ENCODE peak calls at places on chromosomes 2 and 18, in ten cellular contexts. One of them, this sample, is unnamed.

GRCh38 chr2:19710230-19710629 is 191.6 kb downstream of the TTC32 start:
- DNase-seq in psoas muscle: no peak
- DNase-seq in hepatocyte: peak
- DNase-seq in A549: no peak
- DNase-seq in LoVo: no peak
- DNase-seq in PC-3: no peak
- DNase-seq in T-helper 2 cell: no peak
- DNase-seq in NCI-H2029 treated with DMSO at 0.1 percent for 48 hours: no peak
- DNase-seq in hepatic stellate cell: no peak
- DNase-seq in stimulated activated CD4-positive, alpha-beta T cell treated with anti-CD3 and anti-CD28 coated beads, Interleukin-12 subunit alpha, Interleukin-12 subunit beta, amount 100 ng/mL, for 4 hours: no peak
- DNase-seq in this sample: no peak

GRCh38 chr18:70322928-70323327 is 34.1 kb downstream of the SOCS6 start:
- DNase-seq in LoVo: no peak
- DNase-seq in psoas muscle: no peak
- DNase-seq in hepatocyte: peak
- DNase-seq in A549: peak
- DNase-seq in hepatic stellate cell: no peak
- DNase-seq in T-helper 2 cell: no peak
- DNase-seq in NCI-H2029 treated with DMSO at 0.1 percent for 48 hours: no peak
- DNase-seq in stimulated activated CD4-positive, alpha-beta T cell treated with anti-CD3 and anti-CD28 coated beads, Interleukin-12 subunit alpha, Interleukin-12 subunit beta, amount 100 ng/mL, for 4 hours: no peak
- DNase-seq in PC-3: peak
- DNase-seq in this sample: no peak

GRCh38 chr2:16538691-16539090 is 126.9 kb downstream of the CYRIA start:
- DNase-seq in LoVo: no peak
- DNase-seq in T-helper 2 cell: no peak
- DNase-seq in psoas muscle: no peak
- DNase-seq in A549: no peak
- DNase-seq in stimulated activated CD4-positive, alpha-beta T cell treated with anti-CD3 and anti-CD28 coated beads, Interleukin-12 subunit alpha, Interleukin-12 subunit beta, amount 100 ng/mL, for 4 hours: no peak
- DNase-seq in hepatocyte: no peak
- DNase-seq in NCI-H2029 treated with DMSO at 0.1 percent for 48 hours: no peak
- DNase-seq in PC-3: no peak
- DNase-seq in hepatic stellate cell: no peak
- DNase-seq in this sample: no peak

GRCh38 chr18:61669320-61669719 is 223.5 kb downstream of the RNF152 start:
- DNase-seq in psoas muscle: no peak
- DNase-seq in A549: no peak
- DNase-seq in T-helper 2 cell: no peak
- DNase-seq in stimulated activated CD4-positive, alpha-beta T cell treated with anti-CD3 and anti-CD28 coated beads, Interleukin-12 subunit alpha, Interleukin-12 subunit beta, amount 100 ng/mL, for 4 hours: no peak
- DNase-seq in PC-3: no peak
- DNase-seq in hepatocyte: no peak
- DNase-seq in hepatic stellate cell: peak
- DNase-seq in LoVo: no peak
- DNase-seq in NCI-H2029 treated with DMSO at 0.1 percent for 48 hours: no peak
- DNase-seq in this sample: no peak

GRCh38 chr2:38978504-38978903 is 88.8 kb downstream of the ARHGEF33 start:
- DNase-seq in A549: no peak
- DNase-seq in hepatocyte: no peak
- DNase-seq in hepatic stellate cell: no peak
- DNase-seq in LoVo: no peak
- DNase-seq in T-helper 2 cell: no peak
- DNase-seq in PC-3: no peak
- DNase-seq in NCI-H2029 treated with DMSO at 0.1 percent for 48 hours: no peak
- DNase-seq in stimulated activated CD4-positive, alpha-beta T cell treated with anti-CD3 and anti-CD28 coated beads, Interleukin-12 subunit alpha, Interleukin-12 subunit beta, amount 100 ng/mL, for 4 hours: no peak
- DNase-seq in psoas muscle: no peak
- DNase-seq in this sample: no peak

GRCh38 chr2:238528953-238529781 is 102.4 kb downstream of the ASB1 start:
- DNase-seq in PC-3: peak
- DNase-seq in A549: peak
- DNase-seq in stimulated activated CD4-positive, alpha-beta T cell treated with anti-CD3 and anti-CD28 coated beads, Interleukin-12 subunit alpha, Interleukin-12 subunit beta, amount 100 ng/mL, for 4 hours: no peak
- DNase-seq in psoas muscle: no peak
- DNase-seq in LoVo: no peak
- DNase-seq in hepatic stellate cell: no peak
- DNase-seq in NCI-H2029 treated with DMSO at 0.1 percent for 48 hours: peak
- DNase-seq in hepatocyte: peak
- DNase-seq in T-helper 2 cell: no peak
- DNase-seq in this sample: no peak

GRCh38 chr2:203706403-203706802 is at the start of gene CD28:
- DNase-seq in PC-3: no peak
- DNase-seq in hepatocyte: no peak
- DNase-seq in stimulated activated CD4-positive, alpha-beta T cell treated with anti-CD3 and anti-CD28 coated beads, Interleukin-12 subunit alpha, Interleukin-12 subunit beta, amount 100 ng/mL, for 4 hours: peak
- DNase-seq in hepatic stellate cell: no peak
- DNase-seq in NCI-H2029 treated with DMSO at 0.1 percent for 48 hours: no peak
- DNase-seq in psoas muscle: no peak
- DNase-seq in T-helper 2 cell: peak
- DNase-seq in LoVo: no peak
- DNase-seq in A549: no peak
- DNase-seq in this sample: no peak

GRCh38 chr2:45279356-45279755 is 270.1 kb upstream of the SIX2 start:
- DNase-seq in PC-3: no peak
- DNase-seq in hepatocyte: no peak
- DNase-seq in NCI-H2029 treated with DMSO at 0.1 percent for 48 hours: no peak
- DNase-seq in A549: no peak
- DNase-seq in hepatic stellate cell: no peak
- DNase-seq in stimulated activated CD4-positive, alpha-beta T cell treated with anti-CD3 and anti-CD28 coated beads, Interleukin-12 subunit alpha, Interleukin-12 subunit beta, amount 100 ng/mL, for 4 hours: no peak
- DNase-seq in LoVo: no peak
- DNase-seq in T-helper 2 cell: no peak
- DNase-seq in psoas muscle: no peak
- DNase-seq in this sample: no peak

GRCh38 chr2:30029804-30030203 is 108.4 kb upstream of the ALK start:
- DNase-seq in PC-3: no peak
- DNase-seq in LoVo: no peak
- DNase-seq in psoas muscle: no peak
- DNase-seq in A549: no peak
- DNase-seq in T-helper 2 cell: no peak
- DNase-seq in NCI-H2029 treated with DMSO at 0.1 percent for 48 hours: no peak
- DNase-seq in hepatic stellate cell: no peak
- DNase-seq in hepatocyte: peak
- DNase-seq in stimulated activated CD4-positive, alpha-beta T cell treated with anti-CD3 and anti-CD28 coated beads, Interleukin-12 subunit alpha, Interleukin-12 subunit beta, amount 100 ng/mL, for 4 hours: no peak
- DNase-seq in this sample: no peak

GRCh38 chr2:196849895-196850294 is 40.7 kb upstream of the C2orf66 start:
- DNase-seq in T-helper 2 cell: no peak
- DNase-seq in hepatic stellate cell: peak
- DNase-seq in psoas muscle: no peak
- DNase-seq in LoVo: peak
- DNase-seq in PC-3: peak
- DNase-seq in NCI-H2029 treated with DMSO at 0.1 percent for 48 hours: no peak
- DNase-seq in A549: peak
- DNase-seq in stimulated activated CD4-positive, alpha-beta T cell treated with anti-CD3 and anti-CD28 coated beads, Interleukin-12 subunit alpha, Interleukin-12 subunit beta, amount 100 ng/mL, for 4 hours: no peak
- DNase-seq in hepatocyte: peak
- DNase-seq in this sample: no peak

GRCh38 chr18:56511996-56512395 is 126.4 kb downstream of the TXNL1 start:
- DNase-seq in T-helper 2 cell: no peak
- DNase-seq in stimulated activated CD4-positive, alpha-beta T cell treated with anti-CD3 and anti-CD28 coated beads, Interleukin-12 subunit alpha, Interleukin-12 subunit beta, amount 100 ng/mL, for 4 hours: no peak
- DNase-seq in psoas muscle: no peak
- DNase-seq in PC-3: peak
- DNase-seq in NCI-H2029 treated with DMSO at 0.1 percent for 48 hours: no peak
- DNase-seq in hepatocyte: no peak
- DNase-seq in hepatic stellate cell: no peak
- DNase-seq in LoVo: no peak
- DNase-seq in A549: no peak
- DNase-seq in this sample: no peak

GRCh38 chr2:169129703-169130243 is 60.4 kb downstream of the DHRS9 start:
- DNase-seq in NCI-H2029 treated with DMSO at 0.1 percent for 48 hours: no peak
- DNase-seq in hepatocyte: peak
- DNase-seq in psoas muscle: no peak
- DNase-seq in A549: no peak
- DNase-seq in LoVo: no peak
- DNase-seq in PC-3: peak
- DNase-seq in hepatic stellate cell: no peak
- DNase-seq in stimulated activated CD4-positive, alpha-beta T cell treated with anti-CD3 and anti-CD28 coated beads, Interleukin-12 subunit alpha, Interleukin-12 subunit beta, amount 100 ng/mL, for 4 hours: no peak
- DNase-seq in T-helper 2 cell: no peak
- DNase-seq in this sample: no peak

GRCh38 chr2:2271471-2271941 is 59.6 kb downstream of the MYT1L start:
- DNase-seq in A549: no peak
- DNase-seq in PC-3: peak
- DNase-seq in T-helper 2 cell: no peak
- DNase-seq in stimulated activated CD4-positive, alpha-beta T cell treated with anti-CD3 and anti-CD28 coated beads, Interleukin-12 subunit alpha, Interleukin-12 subunit beta, amount 100 ng/mL, for 4 hours: no peak
- DNase-seq in NCI-H2029 treated with DMSO at 0.1 percent for 48 hours: no peak
- DNase-seq in hepatocyte: peak
- DNase-seq in psoas muscle: no peak
- DNase-seq in hepatic stellate cell: no peak
- DNase-seq in LoVo: no peak
- DNase-seq in this sample: no peak

GRCh38 chr18:62634991-62635630 is 80.2 kb upstream of the PHLPP1 start:
- DNase-seq in A549: no peak
- DNase-seq in NCI-H2029 treated with DMSO at 0.1 percent for 48 hours: no peak
- DNase-seq in T-helper 2 cell: no peak
- DNase-seq in psoas muscle: no peak
- DNase-seq in hepatocyte: no peak
- DNase-seq in PC-3: peak
- DNase-seq in hepatic stellate cell: no peak
- DNase-seq in LoVo: peak
- DNase-seq in stimulated activated CD4-positive, alpha-beta T cell treated with anti-CD3 and anti-CD28 coated beads, Interleukin-12 subunit alpha, Interleukin-12 subunit beta, amount 100 ng/mL, for 4 hours: no peak
- DNase-seq in this sample: no peak

GRCh38 chr2:65425276-65425675 is 7.1 kb downstream of the SPRED2 start:
- DNase-seq in T-helper 2 cell: no peak
- DNase-seq in psoas muscle: no peak
- DNase-seq in hepatocyte: no peak
- DNase-seq in LoVo: no peak
- DNase-seq in PC-3: no peak
- DNase-seq in stimulated activated CD4-positive, alpha-beta T cell treated with anti-CD3 and anti-CD28 coated beads, Interleukin-12 subunit alpha, Interleukin-12 subunit beta, amount 100 ng/mL, for 4 hours: no peak
- DNase-seq in hepatic stellate cell: no peak
- DNase-seq in A549: no peak
- DNase-seq in NCI-H2029 treated with DMSO at 0.1 percent for 48 hours: no peak
- DNase-seq in this sample: no peak

GRCh38 chr2:65344182-65344581 is 88.2 kb downstream of the SPRED2 start:
- DNase-seq in T-helper 2 cell: no peak
- DNase-seq in NCI-H2029 treated with DMSO at 0.1 percent for 48 hours: no peak
- DNase-seq in PC-3: no peak
- DNase-seq in A549: no peak
- DNase-seq in hepatic stellate cell: no peak
- DNase-seq in LoVo: no peak
- DNase-seq in stimulated activated CD4-positive, alpha-beta T cell treated with anti-CD3 and anti-CD28 coated beads, Interleukin-12 subunit alpha, Interleukin-12 subunit beta, amount 100 ng/mL, for 4 hours: no peak
- DNase-seq in psoas muscle: no peak
- DNase-seq in hepatocyte: no peak
- DNase-seq in this sample: no peak

GRCh38 chr18:78230911-78231310 is 748.7 kb upstream of the SALL3 start:
- DNase-seq in A549: no peak
- DNase-seq in T-helper 2 cell: no peak
- DNase-seq in LoVo: no peak
- DNase-seq in NCI-H2029 treated with DMSO at 0.1 percent for 48 hours: no peak
- DNase-seq in PC-3: no peak
- DNase-seq in psoas muscle: no peak
- DNase-seq in hepatocyte: no peak
- DNase-seq in hepatic stellate cell: no peak
- DNase-seq in stimulated activated CD4-positive, alpha-beta T cell treated with anti-CD3 and anti-CD28 coated beads, Interleukin-12 subunit alpha, Interleukin-12 subunit beta, amount 100 ng/mL, for 4 hours: no peak
- DNase-seq in this sample: no peak

GRCh38 chr2:26011990-26012856 is 21.7 kb upstream of the RAB10 start:
- DNase-seq in hepatic stellate cell: no peak
- DNase-seq in PC-3: peak
- DNase-seq in A549: peak
- DNase-seq in T-helper 2 cell: no peak
- DNase-seq in NCI-H2029 treated with DMSO at 0.1 percent for 48 hours: peak
- DNase-seq in psoas muscle: peak
- DNase-seq in hepatocyte: peak
- DNase-seq in stimulated activated CD4-positive, alpha-beta T cell treated with anti-CD3 and anti-CD28 coated beads, Interleukin-12 subunit alpha, Interleukin-12 subunit beta, amount 100 ng/mL, for 4 hours: no peak
- DNase-seq in LoVo: peak
- DNase-seq in this sample: peak

GRCh38 chr2:120622886-120623753 is 112.5 kb upstream of the GLI2 start:
- DNase-seq in psoas muscle: no peak
- DNase-seq in T-helper 2 cell: no peak
- DNase-seq in PC-3: no peak
- DNase-seq in stimulated activated CD4-positive, alpha-beta T cell treated with anti-CD3 and anti-CD28 coated beads, Interleukin-12 subunit alpha, Interleukin-12 subunit beta, amount 100 ng/mL, for 4 hours: no peak
- DNase-seq in LoVo: no peak
- DNase-seq in A549: no peak
- DNase-seq in NCI-H2029 treated with DMSO at 0.1 percent for 48 hours: no peak
- DNase-seq in hepatocyte: no peak
- DNase-seq in hepatic stellate cell: no peak
- DNase-seq in this sample: no peak

This sample was measured in gastrocnemius medialis.